ENCODE peak calls at places on chromosomes 2 and 18, in six cellular contexts. F is effector CD4-positive, alpha-beta T cell; I is MCF 10A; O is adrenal gland; C is NCI-H2081; U is GM23338. X is an unnamed sample.

GRCh38 chr18:23196119-23197004 is 61.1 kb downstream of the CABLES1 start:
- DNase-seq in C (no peak), F (no peak), I (no peak), O (no peak), U (peak; percentile 62), X (no peak)

GRCh38 chr2:169091761-169092523 is 22.6 kb downstream of the DHRS9 start:
- DNase-seq in U (no peak), I (peak; percentile 97), O (no peak), F (no peak), C (no peak), X (no peak)

GRCh38 chr2:150859162-150859561 is 371.7 kb upstream of the RND3 start:
- DNase-seq in I (peak; percentile 30), U (no peak), O (no peak), F (no peak), C (no peak), X (no peak)

GRCh38 chr2:181752301-181752700 is 72.0 kb upstream of the NEUROD1 start:
- DNase-seq in O (no peak), C (no peak), U (no peak), F (no peak), I (no peak), X (no peak)

GRCh38 chr2:215604631-215605030 is 168.8 kb upstream of the FN1 start:
- DNase-seq in U (no peak), C (no peak), F (no peak), O (no peak), I (no peak), X (no peak)

GRCh38 chr2:235216901-235217300 is 265.1 kb downstream of the SH3BP4 start:
- DNase-seq in O (no peak), F (no peak), U (no peak), C (no peak), I (no peak), X (no peak)

GRCh38 chr2:637804-638203 is 39.4 kb downstream of the TMEM18 start:
- DNase-seq in I (peak; percentile 44), U (no peak), F (no peak), O (no peak), C (no peak), X (no peak)

GRCh38 chr2:98869272-98869641 is 66.8 kb downstream of the CRACDL start:
- DNase-seq in O (no peak), F (no peak), U (peak; percentile 55), C (peak; percentile 91), I (peak; percentile 81), X (no peak)

GRCh38 chr2:118474151-118474561 is 373.3 kb downstream of the EN1 start:
- DNase-seq in F (no peak), U (peak; percentile 48), I (no peak), O (no peak), C (peak; percentile 2), X (no peak)

GRCh38 chr2:55581875-55582547 is 35.4 kb downstream of the PPP4R3B start:
- DNase-seq in O (peak; percentile 76), U (no peak), I (peak; percentile 66), F (no peak), C (no peak), X (peak; percentile 16)

GRCh38 chr2:160411167-160411566 is 82.4 kb downstream of the RBMS1 start:
- DNase-seq in C (no peak), O (no peak), I (peak; percentile 72), U (no peak), F (no peak), X (no peak)

GRCh38 chr2:235877271-235877670 is 290.9 kb downstream of the GBX2 start:
- DNase-seq in O (no peak), F (no peak), I (no peak), U (no peak), C (no peak), X (no peak)

GRCh38 chr2:216583606-216584005 is 49.6 kb upstream of the IGFBP2 start:
- DNase-seq in U (no peak), C (no peak), O (no peak), I (no peak), F (no peak), X (no peak)

GRCh38 chr2:77954931-77955330 is 432.8 kb upstream of the LRRTM4 start:
- DNase-seq in O (no peak), I (no peak), C (no peak), F (no peak), U (no peak), X (no peak)

GRCh38 chr2:220779918-220780317 is 792.2 kb downstream of the EPHA4 start:
- DNase-seq in F (no peak), C (no peak), O (no peak), I (peak; percentile 64), U (no peak), X (peak; percentile 54)

GRCh38 chr2:232347369-232347768 is 31.2 kb upstream of the ALPP start:
- DNase-seq in U (no peak), I (no peak), O (no peak), C (no peak), F (no peak), X (no peak)

GRCh38 chr2:226515344-226516055 is 284.1 kb downstream of the IRS1 start:
- DNase-seq in I (peak; percentile 21), C (no peak), U (no peak), F (no peak), O (no peak), X (peak; percentile 7)

GRCh38 chr18:63155910-63156773 is 163.4 kb downstream of the BCL2 start:
- DNase-seq in I (no peak), O (no peak), F (no peak), C (no peak), U (no peak), X (no peak)

GRCh38 chr2:85886585-85886984 is 2.2 kb downstream of the ST3GAL5 start:
- DNase-seq in F (peak; percentile 13), U (no peak), C (no peak), I (peak; percentile 76), O (peak; percentile 88), X (peak; percentile 93)

GRCh38 chr2:222912117-222912516 is 51.3 kb downstream of the ACSL3 start:
- DNase-seq in I (peak; percentile 27), C (no peak), U (no peak), F (no peak), O (no peak), X (peak; percentile 40)

GRCh38 chr18:34943587-34943986 is 97.6 kb upstream of the MAPRE2 start:
- DNase-seq in U (no peak), F (no peak), I (no peak), O (no peak), C (no peak), X (no peak)

GRCh38 chr18:22432672-22433137 is 15.0 kb upstream of the CTAGE1 start:
- DNase-seq in O (peak; percentile 86), U (no peak), I (peak; percentile 94), C (no peak), F (no peak), X (peak; percentile 61)

GRCh38 chr2:174246944-174247381 is 1.4 kb downstream of the OLA1 start:
- DNase-seq in F (no peak), C (no peak), O (no peak), U (no peak), I (no peak), X (no peak)

GRCh38 chr2:236934656-236935055 is 151.0 kb upstream of the COPS8 start:
- DNase-seq in C (no peak), U (no peak), I (no peak), O (no peak), F (no peak), X (no peak)

GRCh38 chr2:226956659-226957058 is 120.8 kb downstream of the RHBDD1 start:
- DNase-seq in C (no peak), U (no peak), F (no peak), O (peak; percentile 42), I (no peak), X (no peak)

GRCh38 chr2:177419274-177419673 is 26.7 kb downstream of the AGPS start:
- DNase-seq in I (peak; percentile 77), F (no peak), U (no peak), C (no peak), O (no peak), X (peak; percentile 58)

GRCh38 chr2:100000915-100001707 is 141.3 kb downstream of the AFF3 start:
- DNase-seq in F (no peak), C (no peak), U (no peak), I (no peak), O (no peak), X (no peak)

GRCh38 chr2:42105330-42106256 is 57.8 kb downstream of the PKDCC start:
- DNase-seq in I (no peak), C (peak; percentile 29), F (peak; percentile 78), U (peak; percentile 28), O (peak; percentile 55), X (no peak)

GRCh38 chr18:51727780-51728179 is 530.3 kb upstream of the MEX3C start:
- DNase-seq in C (no peak), I (no peak), O (no peak), U (no peak), F (no peak), X (no peak)

GRCh38 chr2:55875434-55876135 is 48.0 kb downstream of the EFEMP1 start:
- DNase-seq in C (no peak), I (no peak), O (no peak), F (no peak), U (no peak), X (no peak)

GRCh38 chr2:27652790-27653189 is 10.6 kb downstream of the SUPT7L start:
- DNase-seq in C (no peak), F (no peak), I (no peak), U (no peak), O (no peak), X (no peak)

GRCh38 chr2:74223941-74224770 is 25.7 kb downstream of the MTHFD2 start:
- DNase-seq in U (no peak), I (no peak), F (no peak), O (no peak), C (no peak), X (no peak)

X was measured in AG09309.